ENCODE peak calls at places on chromosomes 6 and 20, in eight cellular contexts. One of them, this sample, is unnamed.

GRCh38 chr6:154868143-154868594 is 126.9 kb upstream of the TIAM2 start:
- DNase-seq in right cardiac atrium: no peak
- DNase-seq in right lobe of liver: no peak
- DNase-seq in ovary: no peak
- DNase-seq in CD8-positive, alpha-beta memory T cell: no peak
- DNase-seq in A549: peak; percentile 45
- DNase-seq in body of pancreas: no peak
- DNase-seq in psoas muscle: no peak
- DNase-seq in this sample: peak; percentile 4

GRCh38 chr6:149248688-149249369 is 68.7 kb upstream of the TAB2 start:
- DNase-seq in right lobe of liver: no peak
- DNase-seq in right cardiac atrium: no peak
- DNase-seq in psoas muscle: no peak
- DNase-seq in A549: peak; percentile 12
- DNase-seq in body of pancreas: no peak
- DNase-seq in CD8-positive, alpha-beta memory T cell: no peak
- DNase-seq in ovary: no peak
- DNase-seq in this sample: no peak

GRCh38 chr20:44626278-44626677 is 25.2 kb downstream of the ADA start:
- DNase-seq in right cardiac atrium: no peak
- DNase-seq in body of pancreas: no peak
- DNase-seq in ovary: no peak
- DNase-seq in right lobe of liver: no peak
- DNase-seq in psoas muscle: no peak
- DNase-seq in CD8-positive, alpha-beta memory T cell: no peak
- DNase-seq in A549: no peak
- DNase-seq in this sample: no peak

GRCh38 chr6:88119769-88120168 is 46.4 kb downstream of the CNR1 start:
- DNase-seq in psoas muscle: no peak
- DNase-seq in CD8-positive, alpha-beta memory T cell: no peak
- DNase-seq in body of pancreas: no peak
- DNase-seq in right cardiac atrium: no peak
- DNase-seq in A549: no peak
- DNase-seq in right lobe of liver: no peak
- DNase-seq in ovary: no peak
- DNase-seq in this sample: no peak

GRCh38 chr20:48631114-48632016 is 196.4 kb downstream of the PREX1 start:
- DNase-seq in psoas muscle: no peak
- DNase-seq in CD8-positive, alpha-beta memory T cell: no peak
- DNase-seq in body of pancreas: no peak
- DNase-seq in right lobe of liver: no peak
- DNase-seq in right cardiac atrium: no peak
- DNase-seq in A549: no peak
- DNase-seq in ovary: no peak
- DNase-seq in this sample: no peak

GRCh38 chr6:108556864-108557493 is 3.7 kb upstream of the FOXO3 start:
- DNase-seq in right lobe of liver: no peak
- DNase-seq in right cardiac atrium: no peak
- DNase-seq in CD8-positive, alpha-beta memory T cell: no peak
- DNase-seq in body of pancreas: no peak
- DNase-seq in psoas muscle: no peak
- DNase-seq in ovary: peak; percentile 38
- DNase-seq in A549: no peak
- DNase-seq in this sample: no peak

GRCh38 chr20:44615876-44616603 is 33.7 kb downstream of the PKIG start:
- DNase-seq in body of pancreas: no peak
- DNase-seq in A549: no peak
- DNase-seq in right lobe of liver: no peak
- DNase-seq in ovary: no peak
- DNase-seq in psoas muscle: peak; percentile 73
- DNase-seq in CD8-positive, alpha-beta memory T cell: no peak
- DNase-seq in right cardiac atrium: peak; percentile 59
- DNase-seq in this sample: peak; percentile 86

GRCh38 chr6:48135352-48136084 is 24.5 kb upstream of the PTCHD4 start:
- DNase-seq in ovary: no peak
- DNase-seq in right lobe of liver: no peak
- DNase-seq in psoas muscle: no peak
- DNase-seq in A549: peak; percentile 14
- DNase-seq in body of pancreas: no peak
- DNase-seq in CD8-positive, alpha-beta memory T cell: no peak
- DNase-seq in right cardiac atrium: no peak
- DNase-seq in this sample: no peak

GRCh38 chr6:127182501-127182900 is 64.0 kb downstream of the RSPO3 start:
- DNase-seq in right cardiac atrium: no peak
- DNase-seq in ovary: no peak
- DNase-seq in right lobe of liver: no peak
- DNase-seq in psoas muscle: no peak
- DNase-seq in body of pancreas: no peak
- DNase-seq in CD8-positive, alpha-beta memory T cell: no peak
- DNase-seq in A549: no peak
- DNase-seq in this sample: no peak

GRCh38 chr6:89034586-89035251 is 45.8 kb upstream of the PNRC1 start:
- DNase-seq in body of pancreas: no peak
- DNase-seq in A549: peak; percentile 54
- DNase-seq in CD8-positive, alpha-beta memory T cell: no peak
- DNase-seq in ovary: no peak
- DNase-seq in right cardiac atrium: peak; percentile 42
- DNase-seq in psoas muscle: no peak
- DNase-seq in right lobe of liver: no peak
- DNase-seq in this sample: no peak

GRCh38 chr20:18322551-18322950 is 34.2 kb downstream of the ZNF133 start:
- DNase-seq in right cardiac atrium: no peak
- DNase-seq in CD8-positive, alpha-beta memory T cell: no peak
- DNase-seq in A549: no peak
- DNase-seq in right lobe of liver: no peak
- DNase-seq in ovary: no peak
- DNase-seq in body of pancreas: no peak
- DNase-seq in psoas muscle: no peak
- DNase-seq in this sample: no peak

GRCh38 chr6:89843070-89843469 is 13.4 kb downstream of the CASP8AP2 start:
- DNase-seq in ovary: no peak
- DNase-seq in body of pancreas: no peak
- DNase-seq in right cardiac atrium: no peak
- DNase-seq in CD8-positive, alpha-beta memory T cell: no peak
- DNase-seq in right lobe of liver: no peak
- DNase-seq in A549: no peak
- DNase-seq in psoas muscle: no peak
- DNase-seq in this sample: no peak

GRCh38 chr6:13445005-13445743 is 42.2 kb downstream of the GFOD1 start:
- DNase-seq in body of pancreas: peak; percentile 86
- DNase-seq in right lobe of liver: peak; percentile 76
- DNase-seq in CD8-positive, alpha-beta memory T cell: no peak
- DNase-seq in psoas muscle: peak; percentile 58
- DNase-seq in A549: no peak
- DNase-seq in right cardiac atrium: peak; percentile 64
- DNase-seq in ovary: peak; percentile 69
- DNase-seq in this sample: peak; percentile 10

GRCh38 chr20:4038047-4038459 is 22.7 kb upstream of the RNF24 start:
- DNase-seq in right cardiac atrium: peak; percentile 72
- DNase-seq in body of pancreas: peak; percentile 33
- DNase-seq in CD8-positive, alpha-beta memory T cell: peak; percentile 51
- DNase-seq in ovary: no peak
- DNase-seq in right lobe of liver: peak; percentile 73
- DNase-seq in A549: peak; percentile 34
- DNase-seq in psoas muscle: peak; percentile 54
- DNase-seq in this sample: no peak

GRCh38 chr6:159169557-159170332 is 545 bp downstream of the FNDC1 start:
- DNase-seq in psoas muscle: peak; percentile 24
- DNase-seq in right lobe of liver: no peak
- DNase-seq in right cardiac atrium: peak; percentile 18
- DNase-seq in A549: peak; percentile 23
- DNase-seq in ovary: no peak
- DNase-seq in CD8-positive, alpha-beta memory T cell: no peak
- DNase-seq in body of pancreas: no peak
- DNase-seq in this sample: no peak

GRCh38 chr6:154232013-154232920 is 124.3 kb downstream of the IPCEF1 start:
- DNase-seq in body of pancreas: no peak
- DNase-seq in CD8-positive, alpha-beta memory T cell: no peak
- DNase-seq in psoas muscle: no peak
- DNase-seq in A549: no peak
- DNase-seq in ovary: no peak
- DNase-seq in right cardiac atrium: no peak
- DNase-seq in right lobe of liver: no peak
- DNase-seq in this sample: no peak

GRCh38 chr6:70133246-70133645 is 169.6 kb downstream of the COL9A1 start:
- DNase-seq in CD8-positive, alpha-beta memory T cell: no peak
- DNase-seq in A549: no peak
- DNase-seq in body of pancreas: no peak
- DNase-seq in right cardiac atrium: no peak
- DNase-seq in psoas muscle: no peak
- DNase-seq in ovary: no peak
- DNase-seq in right lobe of liver: no peak
- DNase-seq in this sample: no peak

GRCh38 chr6:150683320-150683719 is 83.6 kb downstream of the PLEKHG1 start:
- DNase-seq in right lobe of liver: peak; percentile 60
- DNase-seq in CD8-positive, alpha-beta memory T cell: no peak
- DNase-seq in body of pancreas: no peak
- DNase-seq in psoas muscle: peak; percentile 29
- DNase-seq in A549: no peak
- DNase-seq in right cardiac atrium: peak; percentile 60
- DNase-seq in ovary: no peak
- DNase-seq in this sample: no peak

GRCh38 chr6:34339971-34340370 is 52.5 kb downstream of the NUDT3 start:
- DNase-seq in ovary: no peak
- DNase-seq in right cardiac atrium: no peak
- DNase-seq in CD8-positive, alpha-beta memory T cell: no peak
- DNase-seq in psoas muscle: no peak
- DNase-seq in right lobe of liver: no peak
- DNase-seq in A549: no peak
- DNase-seq in body of pancreas: no peak
- DNase-seq in this sample: no peak

GRCh38 chr6:34340906-34341480 is 51.5 kb downstream of the NUDT3 start:
- DNase-seq in psoas muscle: no peak
- DNase-seq in body of pancreas: no peak
- DNase-seq in ovary: no peak
- DNase-seq in A549: no peak
- DNase-seq in right lobe of liver: no peak
- DNase-seq in CD8-positive, alpha-beta memory T cell: no peak
- DNase-seq in right cardiac atrium: no peak
- DNase-seq in this sample: no peak

GRCh38 chr6:34340394-34340793 is 52.1 kb downstream of the NUDT3 start:
- DNase-seq in body of pancreas: no peak
- DNase-seq in ovary: no peak
- DNase-seq in CD8-positive, alpha-beta memory T cell: no peak
- DNase-seq in psoas muscle: no peak
- DNase-seq in right lobe of liver: no peak
- DNase-seq in right cardiac atrium: no peak
- DNase-seq in A549: no peak
- DNase-seq in this sample: no peak

GRCh38 chr6:34342247-34342646 is 50.2 kb downstream of the NUDT3 start:
- DNase-seq in body of pancreas: no peak
- DNase-seq in right cardiac atrium: no peak
- DNase-seq in ovary: no peak
- DNase-seq in A549: no peak
- DNase-seq in right lobe of liver: no peak
- DNase-seq in CD8-positive, alpha-beta memory T cell: no peak
- DNase-seq in psoas muscle: no peak
- DNase-seq in this sample: no peak

GRCh38 chr6:34341481-34341971 is 50.9 kb downstream of the NUDT3 start:
- DNase-seq in CD8-positive, alpha-beta memory T cell: no peak
- DNase-seq in body of pancreas: peak; percentile 25
- DNase-seq in A549: no peak
- DNase-seq in right lobe of liver: no peak
- DNase-seq in right cardiac atrium: no peak
- DNase-seq in ovary: no peak
- DNase-seq in psoas muscle: no peak
- DNase-seq in this sample: no peak
- H3K27ac ChIP-seq in CD8-positive, alpha-beta memory T cell: no peak overlapping the region
- H3K27ac ChIP-seq in body of pancreas: no peak overlapping the region
- H3K27ac ChIP-seq in A549: no peak overlapping the region
- H3K27ac ChIP-seq in right lobe of liver: no peak overlapping the region
- H3K27ac ChIP-seq in right cardiac atrium: peak overlapping the region; percentile 65
- H3K27ac ChIP-seq in ovary: no peak overlapping the region
- H3K27ac ChIP-seq in psoas muscle: peak overlapping the region; percentile 79
- H3K27ac ChIP-seq in this sample: no peak overlapping the region

GRCh38 chr6:118768441-118768840 is 117.0 kb upstream of the CEP85L start:
- DNase-seq in ovary: no peak
- DNase-seq in right lobe of liver: no peak
- DNase-seq in A549: no peak
- DNase-seq in CD8-positive, alpha-beta memory T cell: no peak
- DNase-seq in body of pancreas: no peak
- DNase-seq in psoas muscle: no peak
- DNase-seq in right cardiac atrium: no peak
- DNase-seq in this sample: no peak
- H3K27ac ChIP-seq in ovary: no peak overlapping the region
- H3K27ac ChIP-seq in right lobe of liver: peak overlapping the region; percentile 28
- H3K27ac ChIP-seq in A549: no peak overlapping the region
- H3K27ac ChIP-seq in CD8-positive, alpha-beta memory T cell: no peak overlapping the region
- H3K27ac ChIP-seq in body of pancreas: no peak overlapping the region
- H3K27ac ChIP-seq in psoas muscle: peak overlapping the region; percentile 43
- H3K27ac ChIP-seq in right cardiac atrium: no peak overlapping the region
- H3K27ac ChIP-seq in this sample: peak overlapping the region; percentile 54

DNA sequence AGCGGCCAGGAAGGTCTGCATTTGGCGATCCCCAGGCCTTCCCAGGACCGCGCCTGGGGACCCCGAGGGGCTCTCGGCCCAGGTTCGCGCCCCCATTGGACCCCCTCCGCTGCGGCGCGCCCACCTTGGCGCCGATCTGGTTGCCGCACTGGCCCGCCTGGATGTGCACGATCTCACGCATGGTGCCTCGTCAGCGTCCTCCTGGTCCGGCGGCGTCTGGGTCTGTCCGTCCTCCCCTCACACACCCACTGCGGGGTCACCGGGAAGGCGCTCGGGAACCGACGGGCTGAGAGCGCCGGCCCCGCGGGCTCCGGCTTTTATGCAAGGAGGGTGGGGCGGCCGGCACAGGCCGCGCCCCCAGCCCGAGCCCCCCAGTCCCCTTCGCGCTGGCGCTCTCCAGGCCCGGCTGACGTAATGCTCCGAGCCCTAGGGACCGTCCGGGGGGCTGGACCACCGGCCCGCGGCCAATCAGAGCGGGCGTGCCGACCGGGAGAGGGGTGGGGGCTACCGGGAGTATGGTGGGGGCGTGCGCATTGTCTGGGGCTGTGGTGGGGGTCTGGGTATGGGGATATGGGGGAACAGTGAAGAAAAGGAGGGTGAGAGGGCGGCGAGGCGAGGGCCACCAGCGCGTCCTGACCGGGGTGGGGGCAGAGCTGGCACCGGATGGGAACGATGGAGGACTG is at the start of gene TUBB2B:
- DNase-seq in A549: no peak
- DNase-seq in body of pancreas: peak; percentile 39
- DNase-seq in right lobe of liver: no peak
- DNase-seq in ovary: no peak
- DNase-seq in psoas muscle: peak; percentile 36
- DNase-seq in right cardiac atrium: peak; percentile 51
- DNase-seq in CD8-positive, alpha-beta memory T cell: no peak
- DNase-seq in this sample: peak; percentile 79
- H3K27ac ChIP-seq in A549: peak within 1 kb of the TSS; percentile 89
- H3K27ac ChIP-seq in body of pancreas: no peak within 1 kb of the TSS
- H3K27ac ChIP-seq in right lobe of liver: no peak within 1 kb of the TSS
- H3K27ac ChIP-seq in ovary: no peak within 1 kb of the TSS
- H3K27ac ChIP-seq in psoas muscle: no peak within 1 kb of the TSS
- H3K27ac ChIP-seq in right cardiac atrium: no peak within 1 kb of the TSS
- H3K27ac ChIP-seq in CD8-positive, alpha-beta memory T cell: no peak within 1 kb of the TSS
- H3K27ac ChIP-seq in this sample: peak within 1 kb of the TSS; percentile 64

DNA sequence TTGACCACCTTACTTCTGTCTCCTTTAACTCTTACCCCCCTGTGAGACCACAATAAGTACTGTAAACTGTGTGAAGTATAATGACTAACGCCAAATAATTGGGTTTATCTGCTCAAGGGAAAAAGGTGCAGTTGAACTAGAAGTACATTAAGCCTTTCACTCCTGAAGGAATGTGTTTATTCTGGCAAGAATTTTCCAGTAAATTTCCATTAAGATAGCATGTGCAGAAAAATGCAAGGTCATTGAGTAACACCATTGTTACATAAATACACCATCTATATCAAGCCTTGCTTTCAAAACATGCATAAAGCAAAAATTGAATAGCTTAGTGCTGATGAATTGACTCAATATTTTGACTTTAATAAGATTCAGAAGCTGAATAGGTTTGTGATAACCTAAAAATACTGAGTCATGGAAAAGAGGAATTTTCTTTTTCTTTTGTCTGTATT is 65.4 kb downstream of the ARHGAP18 start:
- DNase-seq in right cardiac atrium: no peak
- DNase-seq in A549: peak; percentile 59
- DNase-seq in psoas muscle: no peak
- DNase-seq in CD8-positive, alpha-beta memory T cell: no peak
- DNase-seq in ovary: no peak
- DNase-seq in body of pancreas: no peak
- DNase-seq in right lobe of liver: no peak
- DNase-seq in this sample: no peak
- H3K27ac ChIP-seq in right cardiac atrium: no peak overlapping the region
- H3K27ac ChIP-seq in A549: peak overlapping the region; percentile 91
- H3K27ac ChIP-seq in psoas muscle: no peak overlapping the region
- H3K27ac ChIP-seq in CD8-positive, alpha-beta memory T cell: no peak overlapping the region
- H3K27ac ChIP-seq in ovary: peak overlapping the region; percentile 10
- H3K27ac ChIP-seq in body of pancreas: peak overlapping the region; percentile 79
- H3K27ac ChIP-seq in right lobe of liver: no peak overlapping the region
- H3K27ac ChIP-seq in this sample: no peak overlapping the region